ENCODE peak calls at places on chromosome 11, in five cellular contexts. J is BJ, C is hepatocyte, L is mammary epithelial cell, U is Peyer's patch. Z is an unnamed sample.
A peak's percentile ranks its signal among the peaks of the same experiment; 100 is the strongest.

GRCh38 chr11:133803026-133803425 is 42.3 kb downstream of the SPATA19 start:
- DNase-seq in C (no peak), J (no peak), U (no peak), L (no peak), Z (no peak)

GRCh38 chr11:48025983-48026340 is 45.6 kb downstream of the PTPRJ start:
- DNase-seq in C (no peak), U (no peak), L (no peak), J (no peak), Z (no peak)

GRCh38 chr11:11871991-11872401 is 30.2 kb downstream of the USP47 start:
- DNase-seq in U (no peak), C (no peak), J (no peak), L (no peak), Z (no peak)

GRCh38 chr11:9574806-9575530 is 1.5 kb downstream of the WEE1 start:
- DNase-seq in L (peak; percentile 86), J (peak; percentile 61), U (peak; percentile 70), C (peak; percentile 89), Z (peak; percentile 39)

GRCh38 chr11:43908191-43908590 is 27.6 kb downstream of the ALKBH3 start:
- DNase-seq in J (no peak), C (no peak), U (no peak), L (no peak), Z (no peak)

GRCh38 chr11:32809313-32809712 is 14.9 kb upstream of the CCDC73 start:
- DNase-seq in U (peak; percentile 55), J (peak; percentile 18), L (peak; percentile 67), C (peak; percentile 85), Z (no peak)

GRCh38 chr11:132595711-132596111 is 936.6 kb downstream of the OPCML start:
- DNase-seq in U (no peak), J (no peak), L (no peak), C (no peak), Z (no peak)

GRCh38 chr11:76132268-76132667 is 74.0 kb downstream of the WNT11 start:
- DNase-seq in L (no peak), U (no peak), J (no peak), C (no peak), Z (no peak)

GRCh38 chr11:7577226-7577882 is 63.6 kb downstream of the PPFIBP2 start:
- DNase-seq in C (peak; percentile 68), J (no peak), L (no peak), U (peak; percentile 59), Z (no peak)

GRCh38 chr11:46338988-46339666 is 8.1 kb upstream of the DGKZ start:
- DNase-seq in C (peak; percentile 51), J (no peak), L (no peak), U (no peak), Z (no peak)

GRCh38 chr11:73400293-73400692 is 24.1 kb downstream of the RELT start:
- DNase-seq in L (no peak), J (no peak), C (no peak), U (no peak), Z (no peak)

GRCh38 chr11:121467965-121468364 is 15.2 kb upstream of the SORL1-AS1 start:
- DNase-seq in U (no peak), C (no peak), L (peak; percentile 39), J (no peak), Z (no peak)

GRCh38 chr11:117172678-117173421 is 5.7 kb upstream of the SIDT2 start:
- DNase-seq in C (no peak), J (no peak), L (no peak), U (no peak), Z (no peak)

GRCh38 chr11:75557649-75558494 is 4.2 kb upstream of the SERPINH1 start:
- DNase-seq in L (no peak), J (peak; percentile 68), U (no peak), C (peak; percentile 80), Z (no peak)

GRCh38 chr11:67282876-67283371 is 6.2 kb upstream of the ANKRD13D start:
- DNase-seq in C (no peak), U (no peak), L (no peak), J (no peak), Z (no peak)

GRCh38 chr11:121696177-121696863 is 243.6 kb upstream of the SORL1-AS1 start:
- DNase-seq in J (no peak), U (no peak), L (peak; percentile 43), C (no peak), Z (no peak)

GRCh38 chr11:113447621-113448310 is 27.4 kb downstream of the DRD2 start:
- DNase-seq in U (no peak), J (no peak), C (no peak), L (peak; percentile 93), Z (no peak)

GRCh38 chr11:108970221-108970991 is 305.5 kb downstream of the DDX10 start:
- DNase-seq in C (no peak), U (no peak), L (no peak), J (no peak), Z (no peak)

GRCh38 chr11:127627629-127628462 is 627.3 kb upstream of the KIRREL3 start:
- DNase-seq in C (no peak), J (no peak), U (peak; percentile 56), L (peak; percentile 50), Z (no peak)

GRCh38 chr11:64827451-64827839 is 17.0 kb downstream of the CDC42BPG start:
- DNase-seq in C (no peak), U (no peak), J (no peak), L (no peak), Z (no peak)

GRCh38 chr11:31383116-31383515 is 13.5 kb downstream of the DNAJC24 start:
- DNase-seq in U (no peak), J (no peak), C (no peak), L (no peak), Z (no peak)

GRCh38 chr11:65417702-65418430 is 4.7 kb upstream of the NEAT1 start:
- DNase-seq in L (peak; percentile 13), J (no peak), C (peak; percentile 74), U (peak; percentile 62), Z (peak; percentile 55)

GRCh38 chr11:6438979-6439571 is 1.7 kb downstream of the HPX start:
- DNase-seq in C (peak; percentile 77), U (no peak), J (no peak), L (peak; percentile 41), Z (no peak)
- TF ChIP-seq CTCF in C (peak; percentile 69), U (peak; percentile 82), J (peak; percentile 81), L (peak; percentile 71), Z (no peak)

GRCh38 chr11:42407379-42407778 is 904.4 kb upstream of the API5 start:
- DNase-seq in U (no peak), J (no peak), L (peak; percentile 1), C (peak; percentile 58), Z (no peak)
- TF ChIP-seq CTCF in U (peak; percentile 14), J (no peak), L (peak; percentile 39), C (peak; percentile 31), Z (no peak)

DNA sequence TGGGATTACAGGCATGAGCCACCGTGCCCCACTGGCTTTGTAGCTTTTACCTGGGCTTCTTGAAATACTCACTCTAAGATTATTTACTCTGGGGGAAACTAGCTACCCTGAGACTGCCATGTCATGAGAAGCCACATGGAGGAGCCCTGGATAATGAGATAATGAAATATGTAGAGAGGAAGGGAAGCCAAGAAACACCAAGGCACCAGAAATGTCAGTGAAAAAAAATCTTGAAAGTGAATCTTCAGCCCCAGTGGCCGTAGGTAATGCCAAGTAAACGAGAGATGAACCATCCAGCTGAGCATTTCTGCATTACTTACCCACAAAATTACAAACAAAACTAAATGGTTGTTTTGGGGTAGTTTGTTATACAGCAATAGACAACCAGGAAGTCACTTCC is 125.6 kb downstream of the APIP start:
- DNase-seq in J (no peak), U (no peak), L (peak; percentile 23), C (no peak), Z (no peak)
- TF ChIP-seq CTCF in J (peak; percentile 8), U (no peak), L (peak; percentile 19), C (no peak), Z (no peak)

GRCh38 chr11:2889399-2890273 is 4.1 kb upstream of the CDKN1C start:
- DNase-seq in L (no peak), C (no peak), U (no peak), J (no peak), Z (no peak)

GRCh38 chr11:2890466-2891241 is 5.1 kb upstream of the CDKN1C start:
- DNase-seq in C (peak; percentile 59), L (no peak), J (no peak), U (peak; percentile 83), Z (no peak)

GRCh38 chr11:2891901-2892214 is 6.3 kb upstream of the CDKN1C start:
- DNase-seq in J (no peak), L (no peak), C (peak; percentile 74), U (no peak), Z (no peak)

GRCh38 chr11:2892215-2893020 is 6.8 kb upstream of the CDKN1C start:
- DNase-seq in J (no peak), U (peak; percentile 75), L (no peak), C (peak; percentile 61), Z (peak; percentile 61)

GRCh38 chr11:2891291-2891690 is 5.7 kb upstream of the CDKN1C start:
- DNase-seq in L (no peak), C (no peak), U (no peak), J (no peak), Z (no peak)
- TF ChIP-seq CTCF in L (no peak), C (no peak), U (no peak), J (no peak), Z (no peak)

GRCh38 chr11:36948445-36949171 is 350.6 kb upstream of the RAG2 start:
- DNase-seq in L (no peak), J (no peak), C (peak; percentile 37), U (no peak), Z (no peak)

DNA sequence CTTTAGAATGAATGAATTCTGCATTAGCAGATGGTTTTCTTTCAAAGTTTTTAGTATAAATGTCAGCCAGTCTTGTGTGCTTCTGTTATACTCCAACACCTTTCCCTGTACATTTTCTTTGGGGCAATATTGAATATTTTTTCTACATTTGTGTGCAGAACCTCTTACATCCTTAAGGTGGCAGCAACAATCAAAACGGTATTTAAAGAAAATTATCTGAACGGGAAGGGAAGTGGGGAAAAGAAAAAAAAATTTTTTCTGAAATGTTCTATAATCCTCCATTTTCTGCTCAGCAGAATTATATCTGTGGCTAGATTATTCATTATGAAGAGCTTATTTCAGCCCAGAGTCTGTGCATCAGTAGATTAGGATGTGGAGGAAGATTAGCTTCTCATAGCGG is 347.3 kb upstream of the RAG2 start:
- DNase-seq in C (peak; percentile 19), L (no peak), J (no peak), U (no peak), Z (no peak)
- TF ChIP-seq CTCF in C (peak; percentile 58), L (peak; percentile 48), J (peak; percentile 53), U (peak; percentile 9), Z (no peak)

GRCh38 chr11:103338621-103339484 is 229.6 kb downstream of the DYNC2H1 start:
- DNase-seq in C (peak; percentile 13), L (no peak), J (no peak), U (no peak), Z (no peak)
- TF ChIP-seq CTCF in C (peak; percentile 10), L (no peak), J (no peak), U (no peak), Z (no peak)

DNA sequence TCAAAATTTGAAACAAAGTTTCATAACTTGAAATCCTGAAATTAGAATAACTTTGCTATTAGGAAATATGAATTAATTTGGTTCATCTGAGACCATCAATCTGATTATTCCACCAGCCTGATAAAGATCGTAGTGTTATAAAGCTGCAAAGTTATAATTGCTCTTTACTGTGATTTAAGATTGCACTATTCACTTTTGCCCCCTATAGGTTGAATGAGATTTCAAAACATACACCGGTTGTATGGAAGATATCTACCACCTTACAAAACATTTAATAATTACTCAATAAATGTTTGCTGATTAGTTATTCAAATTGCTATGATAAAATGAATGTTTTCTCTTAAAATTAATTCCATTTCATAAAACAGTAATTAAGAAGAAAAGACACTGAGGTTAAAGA is 26.1 kb downstream of the APIP start:
- DNase-seq in L (no peak), C (no peak), J (no peak), U (no peak), Z (no peak)
- TF ChIP-seq CTCF in L (peak; percentile 26), C (peak; percentile 39), J (peak; percentile 16), U (peak; percentile 63), Z (no peak)